ENCODE peak calls at places on chromosomes 5 and 9, in eight cellular contexts. K is WERI-Rb-1, L is AG04450, U is IMR-90, X is WTC11, W is nephron progenitor cell, Z is ovary, M is OCI-LY7. Q is an unnamed sample.

GRCh38 chr5:44329716-44330115 is 59.5 kb downstream of the FGF10 start:
- DNase-seq in Z (no peak), W (no peak), M (no peak), U (no peak), X (no peak), L (no peak), K (no peak), Q (no peak)

GRCh38 chr5:13972029-13972428 is 27.5 kb upstream of the DNAH5 start:
- DNase-seq in M (no peak), U (no peak), W (no peak), X (no peak), Z (no peak), K (no peak), L (no peak), Q (no peak)

GRCh38 chr9:81535542-81536241 is 153.7 kb downstream of the TLE1 start:
- DNase-seq in K (peak; percentile 71), L (no peak), U (peak; percentile 83), M (no peak), W (no peak), X (no peak), Z (no peak), Q (no peak)

GRCh38 chr9:129458663-129459549 is 162.0 kb downstream of the C9orf50 start:
- DNase-seq in K (peak; percentile 83), Z (peak; percentile 78), L (no peak), M (peak; percentile 34), X (no peak), W (peak; percentile 52), U (no peak), Q (no peak)

GRCh38 chr9:19976226-19976625 is 187.4 kb upstream of the SLC24A2 start:
- DNase-seq in W (no peak), L (no peak), K (no peak), M (peak; percentile 14), X (no peak), U (no peak), Z (no peak), Q (no peak)

GRCh38 chr5:41527201-41527779 is 16.9 kb upstream of the PLCXD3 start:
- DNase-seq in K (no peak), W (no peak), X (no peak), M (no peak), Z (no peak), L (peak; percentile 84), U (peak; percentile 98), Q (no peak)

GRCh38 chr5:147427784-147428401 is 82.0 kb downstream of the DPYSL3 start:
- DNase-seq in U (peak; percentile 60), K (no peak), M (no peak), W (no peak), X (no peak), Z (no peak), L (no peak), Q (no peak)

GRCh38 chr5:136374003-136374402 is 8.7 kb upstream of the TRPC7 start:
- DNase-seq in K (peak; percentile 58), W (no peak), Z (no peak), M (peak; percentile 5), L (no peak), X (peak; percentile 41), U (peak; percentile 12), Q (no peak)

GRCh38 chr5:82922086-82922734 is 155.0 kb downstream of the TMEM167A start:
- DNase-seq in Z (no peak), M (no peak), W (no peak), X (no peak), U (no peak), L (no peak), K (no peak), Q (no peak)

GRCh38 chr9:27541740-27542139 is 12.1 kb upstream of the MOB3B start:
- DNase-seq in X (no peak), W (no peak), Z (no peak), U (no peak), M (no peak), K (no peak), L (no peak), Q (no peak)

GRCh38 chr5:173616577-173617118 is at the start of gene BOD1:
- DNase-seq in X (peak; percentile 96), W (peak; percentile 91), Z (peak; percentile 94), M (peak; percentile 99), U (peak; percentile 98), K (peak; percentile 98), L (peak; percentile 93), Q (peak; percentile 92)

GRCh38 chr9:101738566-101739183 is at the start of gene GRIN3A:
- DNase-seq in K (peak; percentile 84), L (no peak), U (no peak), M (no peak), X (peak; percentile 63), Z (peak; percentile 35), W (peak; percentile 61), Q (peak; percentile 12)

GRCh38 chr5:71816307-71816706 is 97.2 kb downstream of the CARTPT start:
- DNase-seq in K (no peak), M (no peak), W (no peak), U (no peak), Z (no peak), L (no peak), X (no peak), Q (no peak)

GRCh38 chr9:129867138-129868032 is 32.1 kb downstream of the USP20 start:
- DNase-seq in Z (no peak), U (no peak), L (no peak), M (no peak), X (peak; percentile 50), W (no peak), K (no peak), Q (no peak)

GRCh38 chr5:153445875-153446567 is 44.4 kb upstream of the GRIA1 start:
- DNase-seq in U (no peak), X (no peak), W (no peak), K (peak; percentile 59), Z (no peak), L (no peak), M (no peak), Q (no peak)

GRCh38 chr5:176564002-176564401 is 14.9 kb downstream of the CDHR2 start:
- DNase-seq in K (no peak), X (no peak), L (no peak), W (no peak), U (no peak), Z (no peak), M (no peak), Q (no peak)

GRCh38 chr9:3331801-3332200 is 194.0 kb downstream of the RFX3 start:
- DNase-seq in Z (no peak), M (peak; percentile 16), K (no peak), L (no peak), U (no peak), X (peak; percentile 12), W (no peak), Q (no peak)

GRCh38 chr9:77960356-77961153 is 71.1 kb downstream of the GNAQ start:
- DNase-seq in M (no peak), X (peak; percentile 39), L (no peak), Z (no peak), W (no peak), U (no peak), K (no peak), Q (no peak)

GRCh38 chr9:131810351-131811170 is 70.7 kb upstream of the RAPGEF1 start:
- DNase-seq in W (no peak), M (peak; percentile 16), L (no peak), K (peak; percentile 75), X (no peak), Z (no peak), U (no peak), Q (no peak)
- TF ChIP-seq CTCF in W (no peak), M (peak; percentile 53), L (no peak), K (peak; percentile 80), X (no peak), Z (no peak), U (no peak), Q (no peak)

DNA sequence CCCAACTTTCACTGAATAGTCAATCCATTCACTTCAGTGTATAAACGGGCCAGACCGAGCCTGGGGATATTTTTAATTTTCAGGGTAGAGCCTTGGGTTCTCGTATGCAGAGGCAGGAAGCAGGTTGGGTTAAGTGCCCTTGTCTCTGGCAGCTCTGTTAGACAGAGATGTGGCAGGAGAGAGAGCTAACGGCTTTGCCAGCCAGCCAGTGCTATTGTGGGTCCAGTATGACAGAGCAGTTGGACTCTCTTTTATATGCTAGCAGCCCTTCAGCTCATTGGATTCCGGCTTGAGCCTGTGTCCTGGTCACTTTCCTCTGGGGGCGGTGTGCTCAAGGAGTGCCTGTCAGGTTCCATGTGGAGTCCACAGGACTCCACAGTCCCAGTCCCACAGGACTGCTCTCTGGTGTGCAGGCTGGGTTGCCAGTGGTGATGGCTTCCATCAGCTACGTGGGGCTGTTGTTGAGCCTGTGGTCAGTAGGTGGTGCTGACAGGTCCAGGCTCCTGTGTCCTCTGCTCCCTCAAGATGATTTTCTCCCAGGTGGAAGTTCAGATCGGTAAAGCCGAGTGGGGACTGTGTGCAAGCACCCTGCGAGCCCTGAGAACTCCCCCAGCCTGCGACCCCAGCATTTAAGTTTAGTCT is 14.3 kb downstream of the CLTA start:
- DNase-seq in W (no peak), X (peak; percentile 38), L (no peak), K (peak; percentile 63), Z (no peak), U (no peak), M (no peak), Q (no peak)
- TF ChIP-seq CTCF in W (no peak), X (no peak), L (peak; percentile 31), K (peak; percentile 80), Z (no peak), U (peak; percentile 21), M (peak; percentile 23), Q (peak; percentile 11)

DNA sequence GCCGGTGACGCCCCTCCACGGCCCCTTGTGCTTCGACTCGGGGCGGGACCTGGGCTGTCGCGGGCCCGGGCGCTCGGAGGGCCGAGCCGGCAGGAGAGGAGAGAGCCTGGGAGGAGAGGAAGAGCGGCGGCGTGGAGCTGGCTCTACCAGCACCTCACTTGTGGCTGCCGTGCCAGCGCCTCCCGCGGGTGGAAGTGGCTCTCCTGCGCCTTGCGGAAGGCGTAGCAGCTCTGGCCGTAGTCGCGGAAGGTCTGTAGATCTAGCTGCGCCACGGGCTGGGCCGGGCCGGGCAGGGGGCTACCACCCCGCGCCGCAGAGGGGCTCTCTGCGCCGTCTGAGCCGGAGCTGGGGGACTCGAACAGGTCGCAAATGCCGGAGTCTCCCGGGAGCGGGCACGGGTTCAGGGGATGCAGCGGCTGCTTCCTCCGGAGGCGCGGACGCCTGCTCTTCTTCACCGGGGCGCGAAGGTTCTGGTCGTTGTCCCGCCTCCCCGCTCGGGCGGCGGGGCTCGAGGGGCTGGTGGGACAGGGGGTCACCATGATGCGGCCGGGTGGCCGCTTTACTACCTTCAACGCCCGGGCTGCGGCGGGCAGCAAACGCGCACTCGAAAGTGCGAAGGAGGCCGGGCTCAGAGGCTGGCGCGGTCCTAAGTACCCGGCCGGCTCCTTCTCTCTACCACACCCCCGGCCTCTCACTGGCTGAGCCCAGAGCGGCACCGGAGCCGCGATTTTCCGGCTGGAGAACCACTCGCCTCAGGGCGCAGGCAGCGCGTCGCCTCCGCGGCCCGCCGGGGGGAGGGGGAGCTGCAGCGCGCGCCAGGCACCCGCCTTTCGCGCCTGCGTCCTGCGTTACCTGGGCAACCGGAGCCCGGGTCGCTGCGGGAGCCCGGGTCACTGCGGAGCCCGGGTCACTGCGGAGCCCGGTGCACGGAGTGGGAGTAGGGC is at the start of gene CCNO:
- DNase-seq in X (peak; percentile 84), M (peak; percentile 81), U (peak; percentile 66), K (peak; percentile 75), Z (peak; percentile 73), L (no peak), W (peak; percentile 85), Q (peak; percentile 62)
- TF ChIP-seq CTCF in X (no peak), M (peak; percentile 29), U (no peak), K (peak; percentile 28), Z (no peak), L (no peak), W (no peak), Q (no peak)

GRCh38 chr9:35616681-35617459 is 1.3 kb downstream of the CD72 start:
- DNase-seq in K (peak; percentile 78), Z (peak; percentile 65), W (peak; percentile 75), M (peak; percentile 79), L (no peak), U (peak; percentile 69), X (peak; percentile 66), Q (peak; percentile 83)
- TF ChIP-seq CTCF in K (peak; percentile 26), Z (no peak), W (no peak), M (peak; percentile 65), L (no peak), U (no peak), X (no peak), Q (peak; percentile 36)